ENCODE peak calls at places on chromosomes 7 and 10, in seven cellular contexts. L, Z, M, G, H, Y and N are unnamed samples.

GRCh38 chr10:95308389-95309302 is 17.8 kb upstream of the PDLIM1 start:
- DNase-seq in Y (peak), L (peak), G (no peak), M (peak), H (peak), Z (peak), N (peak)

GRCh38 chr10:49071221-49071761 is 44.0 kb downstream of the VSTM4 start:
- DNase-seq in G (no peak), L (no peak), Y (no peak), M (peak), Z (no peak), H (no peak), N (no peak)

GRCh38 chr7:22563115-22563514 is 63.1 kb upstream of the STEAP1B start:
- DNase-seq in H (no peak), M (no peak), Y (no peak), L (no peak), G (no peak), Z (peak), N (no peak)

GRCh38 chr7:101163281-101164070 is 1.9 kb downstream of the VGF start:
- DNase-seq in Z (no peak), H (no peak), L (no peak), M (peak), G (peak), Y (no peak), N (no peak)

GRCh38 chr7:147523056-147523455 is 1067.5 kb upstream of the C7orf33 start:
- DNase-seq in H (no peak), M (no peak), L (no peak), Y (peak), G (no peak), Z (no peak), N (no peak)

GRCh38 chr10:116802474-116802873 is 46.8 kb upstream of the ENO4 start:
- DNase-seq in L (no peak), Z (no peak), Y (no peak), M (no peak), G (no peak), H (no peak), N (no peak)

GRCh38 chr10:10208156-10208555 is 809.5 kb upstream of the CELF2 start:
- DNase-seq in L (no peak), H (no peak), Y (peak), Z (no peak), M (no peak), G (no peak), N (no peak)

GRCh38 chr10:8172604-8173003 is 118.1 kb downstream of the GATA3 start:
- DNase-seq in L (no peak), Y (no peak), M (no peak), Z (no peak), G (no peak), H (no peak), N (no peak)

GRCh38 chr10:121935702-121936101 is 7.9 kb upstream of the ATE1 start:
- DNase-seq in M (peak), G (no peak), Y (peak), L (no peak), H (peak), Z (no peak), N (no peak)

GRCh38 chr10:47035447-47036337 is 124.5 kb downstream of the PTPN20 start:
- DNase-seq in G (no peak), H (no peak), M (no peak), Z (no peak), L (no peak), Y (no peak), N (no peak)

GRCh38 chr10:126021833-126022500 is 125.6 kb downstream of the FANK1 start:
- DNase-seq in M (no peak), Y (no peak), H (no peak), G (no peak), L (no peak), Z (no peak), N (no peak)

GRCh38 chr7:84844771-84845170 is 342.1 kb downstream of the SEMA3D start:
- DNase-seq in Y (no peak), Z (no peak), H (no peak), G (no peak), M (no peak), L (no peak), N (no peak)

GRCh38 chr10:128069351-128070051 is 56.7 kb downstream of the MKI67 start:
- DNase-seq in L (peak), Z (peak), Y (peak), M (peak), G (peak), H (peak), N (peak)

GRCh38 chr10:34539533-34540315 is 275.4 kb downstream of the PARD3 start:
- DNase-seq in Y (peak), L (no peak), G (no peak), Z (no peak), H (no peak), M (peak), N (no peak)

GRCh38 chr10:17155821-17156220 is 26.2 kb upstream of the CUBN start:
- DNase-seq in Z (no peak), L (no peak), H (no peak), M (no peak), G (no peak), Y (no peak), N (no peak)

GRCh38 chr10:114571316-114571999 is 86.6 kb downstream of the ABLIM1 start:
- DNase-seq in L (no peak), Z (no peak), M (peak), Y (peak), H (no peak), G (no peak), N (no peak)

GRCh38 chr10:8691498-8692017 is 637.1 kb downstream of the GATA3 start:
- DNase-seq in Y (no peak), H (no peak), L (no peak), G (no peak), M (no peak), Z (no peak), N (no peak)

GRCh38 chr10:71771821-71772617 is 1.3 kb downstream of the VSIR start:
- DNase-seq in H (peak), M (peak), Z (peak), G (no peak), L (peak), Y (peak), N (peak)

GRCh38 chr10:79463578-79464496 is 18.4 kb upstream of the ZCCHC24 start:
- DNase-seq in G (no peak), Y (peak), Z (peak), M (no peak), L (no peak), H (no peak), N (no peak)